ENCODE peak calls at places on chromosomes 1 and 21, in six cellular contexts. One of them, this sample, is unnamed.

GRCh38 chr1:14626869-14627607 is 28.6 kb downstream of the KAZN start:
- DNase-seq in CD4-positive, alpha-beta T cell: no peak
- DNase-seq in AG09319: no peak
- DNase-seq in lower leg skin: no peak
- DNase-seq in B cell: no peak
- DNase-seq in Calu3: no peak
- DNase-seq in this sample: peak

GRCh38 chr1:101365186-101365585 is 128.4 kb downstream of the S1PR1 start:
- DNase-seq in CD4-positive, alpha-beta T cell: no peak
- DNase-seq in AG09319: no peak
- DNase-seq in lower leg skin: no peak
- DNase-seq in B cell: no peak
- DNase-seq in Calu3: no peak
- DNase-seq in this sample: no peak

GRCh38 chr1:153648000-153648643 is 10.4 kb upstream of the SNAPIN start:
- DNase-seq in CD4-positive, alpha-beta T cell: no peak
- DNase-seq in AG09319: no peak
- DNase-seq in lower leg skin: no peak
- DNase-seq in B cell: no peak
- DNase-seq in Calu3: no peak
- DNase-seq in this sample: no peak

GRCh38 chr1:156941675-156942074 is 21.2 kb downstream of the LRRC71 start:
- DNase-seq in CD4-positive, alpha-beta T cell: no peak
- DNase-seq in AG09319: no peak
- DNase-seq in lower leg skin: no peak
- DNase-seq in B cell: no peak
- DNase-seq in Calu3: no peak
- DNase-seq in this sample: no peak

GRCh38 chr1:227891955-227892871 is 55.5 kb downstream of the WNT9A start:
- DNase-seq in CD4-positive, alpha-beta T cell: no peak
- DNase-seq in AG09319: no peak
- DNase-seq in lower leg skin: peak
- DNase-seq in B cell: no peak
- DNase-seq in Calu3: no peak
- DNase-seq in this sample: no peak

GRCh38 chr1:198904356-198904755 is 265.5 kb downstream of the PTPRC start:
- DNase-seq in CD4-positive, alpha-beta T cell: no peak
- DNase-seq in AG09319: peak
- DNase-seq in lower leg skin: no peak
- DNase-seq in B cell: no peak
- DNase-seq in Calu3: no peak
- DNase-seq in this sample: no peak

GRCh38 chr1:14318830-14319229 is 279.7 kb upstream of the KAZN start:
- DNase-seq in CD4-positive, alpha-beta T cell: no peak
- DNase-seq in AG09319: no peak
- DNase-seq in lower leg skin: no peak
- DNase-seq in B cell: no peak
- DNase-seq in Calu3: no peak
- DNase-seq in this sample: no peak

GRCh38 chr1:32960819-32961355 is 3.7 kb downstream of the RNF19B start:
- DNase-seq in CD4-positive, alpha-beta T cell: no peak
- DNase-seq in AG09319: no peak
- DNase-seq in lower leg skin: no peak
- DNase-seq in B cell: no peak
- DNase-seq in Calu3: no peak
- DNase-seq in this sample: no peak

GRCh38 chr1:89594096-89594740 is 38.7 kb upstream of the LRRC8C start:
- DNase-seq in CD4-positive, alpha-beta T cell: no peak
- DNase-seq in AG09319: no peak
- DNase-seq in lower leg skin: no peak
- DNase-seq in B cell: no peak
- DNase-seq in Calu3: no peak
- DNase-seq in this sample: no peak

GRCh38 chr1:150973826-150974579 is 632 bp downstream of the CERS2 start:
- DNase-seq in CD4-positive, alpha-beta T cell: peak
- DNase-seq in AG09319: no peak
- DNase-seq in lower leg skin: no peak
- DNase-seq in B cell: peak
- DNase-seq in Calu3: peak
- DNase-seq in this sample: peak

GRCh38 chr1:58367217-58367616 is 179.3 kb downstream of the OMA1 start:
- DNase-seq in CD4-positive, alpha-beta T cell: no peak
- DNase-seq in AG09319: no peak
- DNase-seq in lower leg skin: no peak
- DNase-seq in B cell: no peak
- DNase-seq in Calu3: no peak
- DNase-seq in this sample: no peak

GRCh38 chr1:64654519-64655341 is 90.1 kb upstream of the RAVER2 start:
- DNase-seq in CD4-positive, alpha-beta T cell: no peak
- DNase-seq in AG09319: peak
- DNase-seq in lower leg skin: no peak
- DNase-seq in B cell: no peak
- DNase-seq in Calu3: no peak
- DNase-seq in this sample: peak

GRCh38 chr21:27536319-27536718 is 569.4 kb upstream of the ADAMTS5 start:
- DNase-seq in CD4-positive, alpha-beta T cell: no peak
- DNase-seq in AG09319: no peak
- DNase-seq in lower leg skin: no peak
- DNase-seq in B cell: no peak
- DNase-seq in Calu3: no peak
- DNase-seq in this sample: no peak

GRCh38 chr21:46213620-46214286 is 14.8 kb downstream of the LSS start:
- DNase-seq in CD4-positive, alpha-beta T cell: no peak
- DNase-seq in AG09319: no peak
- DNase-seq in lower leg skin: no peak
- DNase-seq in B cell: no peak
- DNase-seq in Calu3: no peak
- DNase-seq in this sample: peak

GRCh38 chr1:192904438-192904895 is 95.6 kb downstream of the RGS2 start:
- DNase-seq in CD4-positive, alpha-beta T cell: no peak
- DNase-seq in AG09319: peak
- DNase-seq in lower leg skin: peak
- DNase-seq in B cell: no peak
- DNase-seq in Calu3: peak
- DNase-seq in this sample: peak

GRCh38 chr1:24761582-24761981 is 16.3 kb downstream of the CLIC4 start:
- DNase-seq in CD4-positive, alpha-beta T cell: no peak
- DNase-seq in AG09319: no peak
- DNase-seq in lower leg skin: no peak
- DNase-seq in B cell: no peak
- DNase-seq in Calu3: no peak
- DNase-seq in this sample: no peak

GRCh38 chr1:151458936-151459330 is 361 bp downstream of the POGZ start:
- DNase-seq in CD4-positive, alpha-beta T cell: peak
- DNase-seq in AG09319: no peak
- DNase-seq in lower leg skin: peak
- DNase-seq in B cell: peak
- DNase-seq in Calu3: peak
- DNase-seq in this sample: peak

GRCh38 chr1:17586172-17586963 is 46.9 kb downstream of the ARHGEF10L start:
- DNase-seq in CD4-positive, alpha-beta T cell: no peak
- DNase-seq in AG09319: peak
- DNase-seq in lower leg skin: no peak
- DNase-seq in B cell: no peak
- DNase-seq in Calu3: no peak
- DNase-seq in this sample: no peak

GRCh38 chr1:74714429-74715362 is 18.2 kb downstream of the CRYZ start:
- DNase-seq in CD4-positive, alpha-beta T cell: no peak
- DNase-seq in AG09319: no peak
- DNase-seq in lower leg skin: no peak
- DNase-seq in B cell: no peak
- DNase-seq in Calu3: no peak
- DNase-seq in this sample: no peak

GRCh38 chr1:175278236-175278635 is 85.7 kb upstream of the KIAA0040 start:
- DNase-seq in CD4-positive, alpha-beta T cell: no peak
- DNase-seq in AG09319: no peak
- DNase-seq in lower leg skin: no peak
- DNase-seq in B cell: no peak
- DNase-seq in Calu3: no peak
- DNase-seq in this sample: no peak

GRCh38 chr1:60978421-60979357 is 103.7 kb upstream of the NFIA start:
- DNase-seq in CD4-positive, alpha-beta T cell: peak
- DNase-seq in AG09319: peak
- DNase-seq in lower leg skin: no peak
- DNase-seq in B cell: no peak
- DNase-seq in Calu3: peak
- DNase-seq in this sample: peak

GRCh38 chr1:24391882-24392603 is 21.5 kb downstream of the STPG1 start:
- DNase-seq in CD4-positive, alpha-beta T cell: peak
- DNase-seq in AG09319: no peak
- DNase-seq in lower leg skin: no peak
- DNase-seq in B cell: peak
- DNase-seq in Calu3: peak
- DNase-seq in this sample: peak

GRCh38 chr1:160579216-160579701 is at the start of gene CD84:
- DNase-seq in CD4-positive, alpha-beta T cell: no peak
- DNase-seq in AG09319: no peak
- DNase-seq in lower leg skin: no peak
- DNase-seq in B cell: no peak
- DNase-seq in Calu3: no peak
- DNase-seq in this sample: no peak

GRCh38 chr1:83102630-83103071 is 896.3 kb downstream of the TTLL7 start:
- DNase-seq in CD4-positive, alpha-beta T cell: no peak
- DNase-seq in AG09319: no peak
- DNase-seq in lower leg skin: no peak
- DNase-seq in B cell: no peak
- DNase-seq in Calu3: peak
- DNase-seq in this sample: no peak
- TF ChIP-seq CTCF in CD4-positive, alpha-beta T cell: no peak
- TF ChIP-seq CTCF in AG09319: no peak
- TF ChIP-seq CTCF in lower leg skin: no peak
- TF ChIP-seq CTCF in B cell: no peak
- TF ChIP-seq CTCF in Calu3: no peak
- TF ChIP-seq CTCF in this sample: no peak

DNA sequence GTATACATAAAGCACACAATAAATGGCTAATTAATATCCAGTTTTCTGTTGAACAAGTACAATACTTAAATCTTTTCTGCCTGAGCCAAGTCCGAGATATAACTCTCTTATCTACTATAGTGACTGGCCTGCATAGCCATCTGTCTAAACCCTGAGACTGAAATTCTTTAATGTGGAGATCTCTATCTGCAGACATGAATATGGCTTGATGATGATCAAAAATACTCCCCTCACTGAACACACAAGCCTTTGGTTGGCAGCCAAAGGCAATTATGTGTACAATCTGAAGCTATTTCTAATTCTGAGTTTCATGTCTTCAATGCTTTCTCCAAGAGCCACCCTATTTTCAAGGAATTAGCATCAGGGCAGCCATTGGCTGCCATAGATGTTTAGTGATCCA is 168.1 kb downstream of the TGFB2 start:
- DNase-seq in CD4-positive, alpha-beta T cell: no peak
- DNase-seq in AG09319: no peak
- DNase-seq in lower leg skin: no peak
- DNase-seq in B cell: no peak
- DNase-seq in Calu3: no peak
- DNase-seq in this sample: no peak
- TF ChIP-seq CTCF in CD4-positive, alpha-beta T cell: no peak
- TF ChIP-seq CTCF in AG09319: no peak
- TF ChIP-seq CTCF in lower leg skin: no peak
- TF ChIP-seq CTCF in B cell: no peak
- TF ChIP-seq CTCF in Calu3: no peak
- TF ChIP-seq CTCF in this sample: no peak

GRCh38 chr1:78048446-78048845 is 2.7 kb downstream of the GIPC2 start:
- DNase-seq in CD4-positive, alpha-beta T cell: no peak
- DNase-seq in AG09319: no peak
- DNase-seq in lower leg skin: no peak
- DNase-seq in B cell: no peak
- DNase-seq in Calu3: no peak
- DNase-seq in this sample: no peak

GRCh38 chr1:78047631-78048030 is 1.9 kb downstream of the GIPC2 start:
- DNase-seq in CD4-positive, alpha-beta T cell: no peak
- DNase-seq in AG09319: no peak
- DNase-seq in lower leg skin: no peak
- DNase-seq in B cell: no peak
- DNase-seq in Calu3: no peak
- DNase-seq in this sample: no peak

GRCh38 chr1:78045600-78045849 is 241 bp upstream of the GIPC2 start:
- DNase-seq in CD4-positive, alpha-beta T cell: no peak
- DNase-seq in AG09319: no peak
- DNase-seq in lower leg skin: no peak
- DNase-seq in B cell: no peak
- DNase-seq in Calu3: no peak
- DNase-seq in this sample: no peak

GRCh38 chr1:78045850-78046778 is at the start of gene GIPC2:
- DNase-seq in CD4-positive, alpha-beta T cell: peak
- DNase-seq in AG09319: no peak
- DNase-seq in lower leg skin: no peak
- DNase-seq in B cell: peak
- DNase-seq in Calu3: peak
- DNase-seq in this sample: no peak

GRCh38 chr1:78047131-78047530 is 1.4 kb downstream of the GIPC2 start:
- DNase-seq in CD4-positive, alpha-beta T cell: no peak
- DNase-seq in AG09319: no peak
- DNase-seq in lower leg skin: no peak
- DNase-seq in B cell: no peak
- DNase-seq in Calu3: no peak
- DNase-seq in this sample: no peak
- TF ChIP-seq CTCF in CD4-positive, alpha-beta T cell: no peak
- TF ChIP-seq CTCF in AG09319: no peak
- TF ChIP-seq CTCF in lower leg skin: no peak
- TF ChIP-seq CTCF in B cell: no peak
- TF ChIP-seq CTCF in Calu3: no peak
- TF ChIP-seq CTCF in this sample: no peak

DNA sequence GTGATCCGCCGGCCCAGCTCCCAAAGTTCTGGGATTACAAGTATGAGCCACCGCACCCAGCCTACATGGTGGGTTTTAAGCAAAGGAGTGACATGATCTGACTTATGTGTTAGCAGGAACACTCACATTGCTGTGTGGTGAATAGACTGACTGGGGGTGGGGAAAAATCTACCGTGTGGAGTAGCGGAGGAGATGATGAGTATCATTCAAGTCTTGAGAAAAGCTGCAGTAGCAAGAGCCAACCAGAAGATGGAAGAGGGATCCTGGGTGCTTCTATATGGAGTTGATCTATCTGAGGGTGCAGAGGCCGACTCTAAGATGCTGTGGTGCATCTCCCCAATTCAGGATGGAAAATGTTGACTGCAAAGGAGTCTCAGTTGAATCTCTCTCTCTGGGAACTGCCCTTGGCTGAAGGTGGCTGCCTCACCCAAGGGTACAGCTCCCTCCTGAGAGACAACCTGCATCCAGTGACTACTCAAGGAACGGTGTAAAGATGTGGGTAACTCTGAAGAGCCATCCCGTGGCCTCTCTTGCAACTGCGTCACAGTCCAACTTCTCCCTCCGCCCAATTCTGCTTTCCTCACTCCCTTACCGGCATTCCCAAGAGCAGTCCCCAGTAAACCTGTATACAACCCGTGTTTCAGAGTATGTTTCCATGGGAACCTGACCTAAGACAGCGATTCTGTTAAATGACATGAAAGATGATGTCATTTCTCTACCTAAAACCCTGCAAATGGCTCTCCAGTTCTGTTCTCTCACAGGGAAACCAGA is 7.4 kb upstream of the B3GALNT2 start:
- DNase-seq in CD4-positive, alpha-beta T cell: no peak
- DNase-seq in AG09319: no peak
- DNase-seq in lower leg skin: no peak
- DNase-seq in B cell: no peak
- DNase-seq in Calu3: peak
- DNase-seq in this sample: no peak
- TF ChIP-seq CTCF in CD4-positive, alpha-beta T cell: no peak
- TF ChIP-seq CTCF in AG09319: no peak
- TF ChIP-seq CTCF in lower leg skin: no peak
- TF ChIP-seq CTCF in B cell: no peak
- TF ChIP-seq CTCF in Calu3: no peak
- TF ChIP-seq CTCF in this sample: no peak

GRCh38 chr1:94440088-94440487 is 21.9 kb downstream of the ABCD3 start:
- DNase-seq in CD4-positive, alpha-beta T cell: no peak
- DNase-seq in AG09319: no peak
- DNase-seq in lower leg skin: no peak
- DNase-seq in B cell: no peak
- DNase-seq in Calu3: no peak
- DNase-seq in this sample: no peak
- TF ChIP-seq CTCF in CD4-positive, alpha-beta T cell: no peak
- TF ChIP-seq CTCF in AG09319: no peak
- TF ChIP-seq CTCF in lower leg skin: no peak
- TF ChIP-seq CTCF in B cell: no peak
- TF ChIP-seq CTCF in Calu3: no peak
- TF ChIP-seq CTCF in this sample: no peak

This sample was measured in uterus.